ENCODE peak calls at places on chromosomes 5 and 9, in six cellular contexts. One of them, this sample, is unnamed.

GRCh38 chr9:134325096-134325812 is 1.0 kb upstream of the RXRA start:
- DNase-seq in IMR-90: peak; percentile 49
- DNase-seq in uterus: peak; percentile 68
- DNase-seq in tibial nerve: no peak
- DNase-seq in CD8-positive, alpha-beta T cell: no peak
- DNase-seq in spleen: peak; percentile 89
- DNase-seq in this sample: peak; percentile 79

GRCh38 chr5:172411423-172412111 is 42.8 kb downstream of the SH3PXD2B start:
- DNase-seq in IMR-90: peak; percentile 48
- DNase-seq in uterus: no peak
- DNase-seq in tibial nerve: no peak
- DNase-seq in CD8-positive, alpha-beta T cell: no peak
- DNase-seq in spleen: no peak
- DNase-seq in this sample: peak; percentile 70

GRCh38 chr5:174251305-174251704 is 205.8 kb downstream of the NSG2 start:
- DNase-seq in IMR-90: no peak
- DNase-seq in uterus: no peak
- DNase-seq in tibial nerve: no peak
- DNase-seq in CD8-positive, alpha-beta T cell: no peak
- DNase-seq in spleen: no peak
- DNase-seq in this sample: no peak

GRCh38 chr9:8660383-8660782 is 860.8 kb upstream of the DMAC1 start:
- DNase-seq in IMR-90: no peak
- DNase-seq in uterus: peak; percentile 54
- DNase-seq in tibial nerve: peak; percentile 59
- DNase-seq in CD8-positive, alpha-beta T cell: no peak
- DNase-seq in spleen: no peak
- DNase-seq in this sample: peak; percentile 76

GRCh38 chr5:91151947-91152346 is 231.2 kb downstream of the ARRDC3 start:
- DNase-seq in IMR-90: peak; percentile 90
- DNase-seq in uterus: no peak
- DNase-seq in tibial nerve: no peak
- DNase-seq in CD8-positive, alpha-beta T cell: no peak
- DNase-seq in spleen: no peak
- DNase-seq in this sample: no peak

GRCh38 chr9:70439991-70440706 is 25.7 kb upstream of the KLF9 start:
- DNase-seq in IMR-90: peak; percentile 90
- DNase-seq in uterus: no peak
- DNase-seq in tibial nerve: no peak
- DNase-seq in CD8-positive, alpha-beta T cell: no peak
- DNase-seq in spleen: no peak
- DNase-seq in this sample: no peak

GRCh38 chr9:35690447-35691324 is 961 bp upstream of the TPM2 start:
- DNase-seq in IMR-90: peak; percentile 75
- DNase-seq in uterus: peak; percentile 91
- DNase-seq in tibial nerve: peak; percentile 60
- DNase-seq in CD8-positive, alpha-beta T cell: peak; percentile 30
- DNase-seq in spleen: peak; percentile 86
- DNase-seq in this sample: peak; percentile 86

GRCh38 chr9:111316796-111317195 is 13.2 kb downstream of the OR2K2 start:
- DNase-seq in IMR-90: peak; percentile 15
- DNase-seq in uterus: no peak
- DNase-seq in tibial nerve: no peak
- DNase-seq in CD8-positive, alpha-beta T cell: no peak
- DNase-seq in spleen: no peak
- DNase-seq in this sample: no peak

GRCh38 chr5:155953335-155953734 is 373.6 kb upstream of the SGCD start:
- DNase-seq in IMR-90: peak; percentile 72
- DNase-seq in uterus: no peak
- DNase-seq in tibial nerve: no peak
- DNase-seq in CD8-positive, alpha-beta T cell: no peak
- DNase-seq in spleen: no peak
- DNase-seq in this sample: no peak

GRCh38 chr5:176955895-176956294 is 50.7 kb downstream of the UIMC1 start:
- DNase-seq in IMR-90: peak; percentile 23
- DNase-seq in uterus: no peak
- DNase-seq in tibial nerve: no peak
- DNase-seq in CD8-positive, alpha-beta T cell: no peak
- DNase-seq in spleen: no peak
- DNase-seq in this sample: no peak

GRCh38 chr9:16626577-16627130 is 243.8 kb downstream of the BNC2 start:
- DNase-seq in IMR-90: peak; percentile 89
- DNase-seq in uterus: no peak
- DNase-seq in tibial nerve: no peak
- DNase-seq in CD8-positive, alpha-beta T cell: no peak
- DNase-seq in spleen: no peak
- DNase-seq in this sample: peak; percentile 18

GRCh38 chr5:142014911-142015584 is 2.2 kb upstream of the GNPDA1 start:
- DNase-seq in IMR-90: peak; percentile 62
- DNase-seq in uterus: no peak
- DNase-seq in tibial nerve: no peak
- DNase-seq in CD8-positive, alpha-beta T cell: peak; percentile 41
- DNase-seq in spleen: no peak
- DNase-seq in this sample: no peak

DNA sequence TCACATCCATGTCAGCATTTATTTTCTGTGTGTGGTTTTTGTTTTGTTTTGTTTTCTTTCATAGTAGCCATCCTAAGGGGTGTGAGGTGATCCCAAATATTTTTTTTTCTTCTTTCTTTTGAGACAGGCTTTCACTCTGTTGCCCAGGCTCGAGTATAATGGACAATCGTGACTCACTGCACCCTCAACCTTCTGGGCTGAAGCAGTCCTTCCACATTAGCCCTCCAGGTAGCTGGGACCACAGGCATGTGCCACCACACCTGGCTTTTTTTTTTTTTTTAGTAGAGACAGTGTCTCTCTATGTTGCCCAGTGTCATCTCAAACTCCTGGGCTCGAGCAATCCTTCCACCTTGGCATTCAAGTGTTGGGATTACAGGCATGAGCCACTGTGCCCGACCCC is 59.1 kb downstream of the CDC42SE2 start:
- DNase-seq in IMR-90: no peak
- DNase-seq in uterus: no peak
- DNase-seq in tibial nerve: no peak
- DNase-seq in CD8-positive, alpha-beta T cell: no peak
- DNase-seq in spleen: no peak
- DNase-seq in this sample: no peak
- H3K27ac ChIP-seq in IMR-90: no peak overlapping the region
- H3K27ac ChIP-seq in uterus: no peak overlapping the region
- H3K27ac ChIP-seq in tibial nerve: no peak overlapping the region
- H3K27ac ChIP-seq in CD8-positive, alpha-beta T cell: no peak overlapping the region
- H3K27ac ChIP-seq in spleen: no peak overlapping the region
- H3K27ac ChIP-seq in this sample: no peak overlapping the region

DNA sequence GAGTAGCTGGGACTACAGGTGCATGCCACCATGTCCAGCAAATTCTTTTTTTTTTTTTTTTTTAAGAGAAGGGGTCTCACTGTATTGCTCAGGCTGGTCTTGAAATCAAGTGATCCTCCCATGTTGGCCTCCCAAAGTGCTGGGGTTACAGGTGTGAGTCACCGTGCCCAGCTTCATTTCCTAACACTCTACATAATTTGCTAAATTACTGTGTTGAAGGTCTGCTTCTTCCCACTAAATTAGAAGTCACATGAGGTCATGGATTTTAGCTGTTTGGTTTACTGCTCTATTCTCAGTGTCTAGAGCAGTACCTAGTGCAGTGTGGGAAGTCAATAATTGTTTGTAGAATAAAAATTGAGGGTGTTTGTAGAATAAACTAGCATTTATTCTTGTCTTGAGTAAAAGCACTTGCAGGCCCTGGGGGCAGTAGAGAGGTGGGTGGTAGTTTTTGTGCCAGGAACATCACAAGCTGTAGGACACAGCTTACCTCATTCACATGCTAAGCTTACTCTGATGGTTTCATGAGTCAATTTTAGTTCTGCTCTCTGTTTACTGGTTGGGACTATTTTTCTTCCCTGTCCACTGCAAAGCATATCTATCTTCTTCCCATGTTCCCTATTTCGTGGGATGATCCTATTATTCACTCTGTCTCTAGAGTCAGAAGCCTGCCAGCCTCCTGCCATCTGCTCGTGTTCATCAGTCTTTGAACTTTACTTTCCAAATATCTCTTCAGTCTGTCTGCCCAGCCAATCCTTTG is 7.0 kb downstream of the TEX48 start:
- DNase-seq in IMR-90: peak; percentile 61
- DNase-seq in uterus: no peak
- DNase-seq in tibial nerve: no peak
- DNase-seq in CD8-positive, alpha-beta T cell: no peak
- DNase-seq in spleen: no peak
- DNase-seq in this sample: no peak
- TF ChIP-seq CTCF in IMR-90: peak; percentile 7
- TF ChIP-seq CTCF in uterus: no peak
- TF ChIP-seq CTCF in tibial nerve: no peak
- TF ChIP-seq CTCF in CD8-positive, alpha-beta T cell: no peak
- TF ChIP-seq CTCF in spleen: no peak
- TF ChIP-seq CTCF in this sample: no peak

DNA sequence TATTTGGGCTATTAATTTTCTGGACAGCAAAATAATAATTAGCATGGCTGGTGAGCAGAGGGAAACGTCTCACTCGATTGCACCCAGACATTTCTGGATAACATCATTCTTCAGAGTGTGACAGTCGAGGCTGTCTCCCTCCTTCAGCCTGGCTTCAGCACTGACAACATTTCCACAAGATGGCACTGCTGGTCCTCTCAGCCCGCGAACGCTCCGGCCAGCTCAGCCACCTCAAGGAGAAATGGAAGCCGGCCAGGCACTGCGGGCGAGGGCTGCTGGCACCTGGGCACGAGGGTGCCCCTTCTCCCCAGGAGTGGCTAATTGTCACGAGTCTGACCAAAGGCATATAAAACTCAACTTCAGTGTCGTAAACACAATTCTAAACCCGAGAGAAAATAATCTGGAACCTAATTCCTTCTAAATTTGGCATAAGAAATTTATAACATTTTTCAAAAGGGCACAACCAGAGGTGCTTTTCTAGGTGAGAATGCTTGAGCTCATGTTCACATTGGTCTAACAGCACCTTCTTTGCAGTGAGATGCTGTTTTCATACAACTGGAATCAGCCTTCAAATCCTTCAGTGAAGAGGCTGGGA is 65.9 kb downstream of the DAP start:
- DNase-seq in IMR-90: peak; percentile 69
- DNase-seq in uterus: peak; percentile 61
- DNase-seq in tibial nerve: peak; percentile 41
- DNase-seq in CD8-positive, alpha-beta T cell: no peak
- DNase-seq in spleen: peak; percentile 86
- DNase-seq in this sample: peak; percentile 62
- H3K27ac ChIP-seq in IMR-90: no peak overlapping the region
- H3K27ac ChIP-seq in uterus: no peak overlapping the region
- H3K27ac ChIP-seq in tibial nerve: no peak overlapping the region
- H3K27ac ChIP-seq in CD8-positive, alpha-beta T cell: no peak overlapping the region
- H3K27ac ChIP-seq in spleen: no peak overlapping the region
- H3K27ac ChIP-seq in this sample: no peak overlapping the region

GRCh38 chr9:121926417-121926816 is 166.7 kb downstream of the TTLL11 start:
- DNase-seq in IMR-90: no peak
- DNase-seq in uterus: no peak
- DNase-seq in tibial nerve: no peak
- DNase-seq in CD8-positive, alpha-beta T cell: no peak
- DNase-seq in spleen: no peak
- DNase-seq in this sample: no peak

GRCh38 chr9:121927081-121927480 is 166.0 kb downstream of the TTLL11 start:
- DNase-seq in IMR-90: no peak
- DNase-seq in uterus: no peak
- DNase-seq in tibial nerve: no peak
- DNase-seq in CD8-positive, alpha-beta T cell: no peak
- DNase-seq in spleen: no peak
- DNase-seq in this sample: no peak

GRCh38 chr9:121927636-121928035 is 165.5 kb downstream of the TTLL11 start:
- DNase-seq in IMR-90: no peak
- DNase-seq in uterus: no peak
- DNase-seq in tibial nerve: no peak
- DNase-seq in CD8-positive, alpha-beta T cell: no peak
- DNase-seq in spleen: no peak
- DNase-seq in this sample: no peak

GRCh38 chr9:121930970-121931369 is 162.1 kb downstream of the TTLL11 start:
- DNase-seq in IMR-90: no peak
- DNase-seq in uterus: no peak
- DNase-seq in tibial nerve: no peak
- DNase-seq in CD8-positive, alpha-beta T cell: no peak
- DNase-seq in spleen: no peak
- DNase-seq in this sample: no peak

DNA sequence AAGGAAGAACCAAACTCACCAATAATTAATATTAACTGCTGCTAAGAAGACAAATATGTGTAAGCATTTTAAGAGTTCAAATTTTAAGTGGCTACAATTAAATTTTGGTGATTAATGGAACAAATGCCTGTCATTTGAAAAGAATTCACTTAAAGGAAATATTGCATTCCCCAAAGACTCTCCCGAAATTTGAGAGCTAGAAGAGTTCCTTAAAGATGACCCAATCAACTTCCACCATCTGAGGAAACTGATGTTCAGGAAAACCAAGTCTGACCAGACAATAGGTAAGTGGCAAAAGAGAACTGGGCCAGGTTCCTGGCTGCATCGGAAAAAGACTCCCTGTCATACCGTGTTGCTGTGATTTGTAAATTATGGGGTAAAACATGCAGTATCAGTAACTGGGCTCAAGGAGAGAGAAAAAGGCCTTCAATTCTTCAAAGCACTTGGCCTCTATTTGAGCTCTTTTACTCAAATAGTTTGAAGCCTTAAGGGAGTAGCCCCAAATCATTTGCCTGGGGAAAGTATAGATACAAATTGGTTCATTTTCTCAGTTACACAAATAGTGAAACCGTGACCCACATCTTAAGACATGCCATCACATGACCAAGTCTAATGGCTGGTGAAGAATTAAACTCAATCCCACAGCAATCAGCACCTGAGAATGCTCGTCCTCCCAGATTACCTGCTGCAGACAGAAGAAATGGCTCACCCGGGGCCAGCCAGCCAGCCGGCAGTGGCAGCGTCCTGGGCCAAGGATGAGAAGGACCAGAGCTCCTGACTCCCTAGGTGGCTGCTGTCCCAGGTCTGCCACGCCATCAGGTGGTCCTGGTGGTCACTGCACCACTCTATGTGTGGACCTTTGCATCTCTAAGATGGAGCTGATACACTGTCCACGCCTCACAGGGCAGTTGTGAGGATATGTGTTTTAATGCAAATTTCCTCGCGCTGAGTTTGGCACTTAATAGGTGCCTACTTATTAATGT is 162.9 kb downstream of the TTLL11 start:
- DNase-seq in IMR-90: no peak
- DNase-seq in uterus: no peak
- DNase-seq in tibial nerve: no peak
- DNase-seq in CD8-positive, alpha-beta T cell: no peak
- DNase-seq in spleen: no peak
- DNase-seq in this sample: no peak
- TF ChIP-seq CTCF in IMR-90: peak; percentile 19
- TF ChIP-seq CTCF in uterus: no peak
- TF ChIP-seq CTCF in tibial nerve: peak; percentile 10
- TF ChIP-seq CTCF in CD8-positive, alpha-beta T cell: no peak
- TF ChIP-seq CTCF in spleen: no peak
- TF ChIP-seq CTCF in this sample: no peak

GRCh38 chr9:113951032-113951372 is 74.9 kb downstream of the ZNF618 start:
- DNase-seq in IMR-90: no peak
- DNase-seq in uterus: no peak
- DNase-seq in tibial nerve: no peak
- DNase-seq in CD8-positive, alpha-beta T cell: no peak
- DNase-seq in spleen: no peak
- DNase-seq in this sample: no peak
- H3K27ac ChIP-seq in IMR-90: no peak overlapping the region
- H3K27ac ChIP-seq in uterus: no peak overlapping the region
- H3K27ac ChIP-seq in tibial nerve: no peak overlapping the region
- H3K27ac ChIP-seq in CD8-positive, alpha-beta T cell: no peak overlapping the region
- H3K27ac ChIP-seq in spleen: no peak overlapping the region
- H3K27ac ChIP-seq in this sample: no peak overlapping the region